ENCODE peak calls at places on chromosomes 3 and 15, in seven cellular contexts. M is ELF-1; W is uterus; U is activated T-helper 1 cell treated with anti-CD3 and anti-CD28 coated beads, Interleukin-12 subunit alpha, Interleukin-12 subunit beta, Interleukin-2, Interleukin-4 antibody, amounts not matched to agents 30 ng/mL and 10 ng/mL and 1 ng/mL, durations not matched to agents 14 hours and 24 hours and 36 hours; C is fibroblast of pulmonary artery; R is H7; Y is PC-3. J is an unnamed sample.

GRCh38 chr3:50245831-50246516 is 10.0 kb downstream of the GNAI2 start:
- DNase-seq in M (peak), W (peak), U (peak), C (peak), R (peak), Y (peak), J (no peak)

GRCh38 chr3:43872901-43873300 is 182.2 kb downstream of the ABHD5 start:
- DNase-seq in M (no peak), W (no peak), U (no peak), C (peak), R (no peak), Y (peak), J (no peak)

GRCh38 chr3:69368129-69368741 is 17.7 kb downstream of the FRMD4B start:
- DNase-seq in M (no peak), W (no peak), U (peak), C (peak), R (no peak), Y (no peak), J (no peak)

GRCh38 chr3:10387881-10388621 is 67.1 kb upstream of the SEC13 start:
- DNase-seq in M (no peak), W (no peak), U (no peak), C (peak), R (no peak), Y (no peak), J (no peak)

GRCh38 chr3:184845819-184846218 is 33.9 kb downstream of the VPS8 start:
- DNase-seq in M (no peak), W (no peak), U (no peak), C (no peak), R (no peak), Y (no peak), J (no peak)

GRCh38 chr15:80242802-80243201 is 9.2 kb downstream of the CTXND1 start:
- DNase-seq in M (no peak), W (no peak), U (no peak), C (no peak), R (no peak), Y (no peak), J (no peak)

GRCh38 chr3:86245360-86245759 is 745.6 kb downstream of the VGLL3 start:
- DNase-seq in M (no peak), W (no peak), U (no peak), C (no peak), R (peak), Y (peak), J (no peak)

GRCh38 chr3:141148770-141149169 is 82.9 kb upstream of the PXYLP1 start:
- DNase-seq in M (no peak), W (no peak), U (no peak), C (no peak), R (no peak), Y (no peak), J (no peak)

GRCh38 chr3:66041116-66041515 is 2.4 kb upstream of the MAGI1 start:
- DNase-seq in M (no peak), W (no peak), U (no peak), C (peak), R (no peak), Y (no peak), J (no peak)

GRCh38 chr3:56304069-56304468 is 164.2 kb downstream of the ERC2 start:
- DNase-seq in M (no peak), W (no peak), U (no peak), C (peak), R (no peak), Y (no peak), J (no peak)

GRCh38 chr3:90221900-90222299 is 1114.5 kb downstream of the EPHA3 start:
- DNase-seq in M (no peak), W (no peak), U (no peak), C (no peak), R (no peak), Y (no peak), J (no peak)

GRCh38 chr3:100603449-100603848 is 6.0 kb upstream of the ADGRG7 start:
- DNase-seq in M (peak), W (no peak), U (no peak), C (peak), R (peak), Y (peak), J (no peak)

GRCh38 chr3:31421280-31422048 is 111.3 kb upstream of the STT3B start:
- DNase-seq in M (no peak), W (no peak), U (peak), C (no peak), R (no peak), Y (no peak), J (no peak)

GRCh38 chr3:186044973-186045372 is 63.9 kb downstream of the ETV5 start:
- DNase-seq in M (no peak), W (no peak), U (no peak), C (peak), R (no peak), Y (no peak), J (no peak)

GRCh38 chr3:195697582-195698324 is 23.0 kb upstream of the MUC20 start:
- DNase-seq in M (peak), W (no peak), U (no peak), C (peak), R (peak), Y (peak), J (peak)

GRCh38 chr3:17553080-17553479 is 189.4 kb downstream of the TBC1D5 start:
- DNase-seq in M (no peak), W (no peak), U (no peak), C (peak), R (no peak), Y (no peak), J (no peak)

GRCh38 chr3:100027321-100027720 is 87.0 kb downstream of the FILIP1L start:
- DNase-seq in M (no peak), W (no peak), U (no peak), C (peak), R (no peak), Y (no peak), J (no peak)

GRCh38 chr3:114144909-114145688 is 33.8 kb downstream of the DRD3 start:
- DNase-seq in M (no peak), W (no peak), U (no peak), C (peak), R (no peak), Y (peak), J (peak)

GRCh38 chr3:177633671-177634207 is 436.5 kb upstream of the TBL1XR1 start:
- DNase-seq in M (no peak), W (no peak), U (no peak), C (peak), R (no peak), Y (peak), J (no peak)

GRCh38 chr15:70680817-70681216 is 82.5 kb downstream of the UACA start:
- DNase-seq in M (no peak), W (no peak), U (no peak), C (no peak), R (no peak), Y (no peak), J (no peak)

GRCh38 chr3:111548060-111548459 is 6.1 kb downstream of the CD96 start:
- DNase-seq in M (no peak), W (no peak), U (no peak), C (peak), R (no peak), Y (peak), J (no peak)

GRCh38 chr3:33879540-33879939 is 81.1 kb downstream of the PDCD6IP start:
- DNase-seq in M (no peak), W (no peak), U (no peak), C (no peak), R (no peak), Y (no peak), J (no peak)

GRCh38 chr3:1195922-1196321 is 103.1 kb downstream of the CNTN6 start:
- DNase-seq in M (no peak), W (no peak), U (no peak), C (peak), R (no peak), Y (no peak), J (no peak)

GRCh38 chr3:157129782-157130137 is 30.2 kb downstream of the CCNL1 start:
- DNase-seq in M (peak), W (peak), U (peak), C (no peak), R (peak), Y (peak), J (no peak)

GRCh38 chr15:34360298-34360697 is 6.7 kb downstream of the LPCAT4 start:
- DNase-seq in M (peak), W (no peak), U (no peak), C (no peak), R (peak), Y (peak), J (no peak)

GRCh38 chr3:58999134-58999778 is 50.6 kb downstream of the CFAP20DC start:
- DNase-seq in M (no peak), W (no peak), U (no peak), C (peak), R (no peak), Y (no peak), J (peak)

GRCh38 chr3:86890997-86891396 is 100.0 kb downstream of the VGLL3 start:
- DNase-seq in M (peak), W (no peak), U (no peak), C (no peak), R (peak), Y (no peak), J (no peak)

GRCh38 chr3:56976666-56977560 is 83.6 kb upstream of the SPATA12 start:
- DNase-seq in M (no peak), W (peak), U (no peak), C (peak), R (no peak), Y (no peak), J (no peak)

GRCh38 chr3:195255571-195256501 is 15.1 kb downstream of the XXYLT1 start:
- DNase-seq in M (no peak), W (no peak), U (no peak), C (no peak), R (peak), Y (no peak), J (no peak)

GRCh38 chr15:63718590-63719035 is 115.1 kb downstream of the HERC1 start:
- DNase-seq in M (no peak), W (no peak), U (no peak), C (peak), R (no peak), Y (peak), J (peak)

GRCh38 chr3:106332884-106333283 is 464.1 kb upstream of the CBLB start:
- DNase-seq in M (no peak), W (no peak), U (peak), C (no peak), R (no peak), Y (peak), J (no peak)

GRCh38 chr15:42156266-42156922 is at the start of gene PLA2G4F:
- DNase-seq in M (peak), W (no peak), U (no peak), C (no peak), R (peak), Y (peak), J (no peak)

GRCh38 chr3:100953103-100953502 is 40.1 kb downstream of the ABI3BP start:
- DNase-seq in M (no peak), W (no peak), U (no peak), C (no peak), R (no peak), Y (no peak), J (no peak)